ENCODE peak calls at places on chromosomes 16 and 17, in nine cellular contexts. O is naive B cell; N is CD8-positive, alpha-beta memory T cell; S is EL; A is mucosa of descending colon; L is mesothelial cell of epicardium; U is cardiac fibroblast; J is COR-L47; Y is left kidney. T is an unnamed sample.

GRCh38 chr17:51734462-51734861 is 424.1 kb downstream of the CA10 start:
- DNase-seq in N (no peak), O (no peak), U (no peak), Y (no peak), J (no peak), S (no peak), L (no peak), A (no peak), T (peak; percentile 65)

GRCh38 chr17:349666-350065 is 2.9 kb downstream of the RPH3AL start:
- DNase-seq in N (no peak), S (no peak), A (no peak), U (no peak), J (no peak), Y (no peak), O (no peak), L (no peak), T (peak; percentile 28)

GRCh38 chr16:31216552-31217530 is at the start of gene PYDC1:
- DNase-seq in J (no peak), S (no peak), L (no peak), N (no peak), Y (peak; percentile 45), U (no peak), O (no peak), A (no peak), T (no peak)

GRCh38 chr17:38815576-38816193 is 9.4 kb downstream of the CWC25 start:
- DNase-seq in S (peak; percentile 72), A (no peak), O (no peak), Y (no peak), U (peak; percentile 85), N (no peak), J (no peak), L (no peak), T (no peak)

GRCh38 chr17:65559802-65560627 is 1.4 kb downstream of the AXIN2 start:
- DNase-seq in N (peak; percentile 17), Y (peak; percentile 90), O (peak; percentile 10), U (no peak), S (no peak), A (peak; percentile 69), J (peak; percentile 32), L (peak; percentile 78), T (peak; percentile 86)

GRCh38 chr17:54891176-54891821 is 9.4 kb upstream of the TOM1L1 start:
- DNase-seq in O (no peak), L (peak; percentile 39), U (peak; percentile 83), Y (peak; percentile 89), S (peak; percentile 70), A (no peak), J (peak; percentile 21), N (no peak), T (peak; percentile 75)

GRCh38 chr16:58096249-58096648 is 32.9 kb downstream of the CFAP20 start:
- DNase-seq in L (no peak), U (no peak), S (no peak), A (no peak), O (no peak), J (no peak), Y (no peak), N (no peak), T (no peak)

GRCh38 chr17:44132275-44132821 is 8.9 kb upstream of the HDAC5 start:
- DNase-seq in N (no peak), J (no peak), U (peak; percentile 19), A (no peak), Y (no peak), O (no peak), S (peak; percentile 60), L (no peak), T (peak; percentile 68)

GRCh38 chr17:77877674-77878355 is 80.7 kb upstream of the TNRC6C start:
- DNase-seq in Y (no peak), N (no peak), L (no peak), U (no peak), S (no peak), O (no peak), J (no peak), A (no peak), T (no peak)

GRCh38 chr16:57392694-57393093 is 11.9 kb upstream of the CCL17 start:
- DNase-seq in Y (no peak), U (no peak), O (no peak), S (no peak), L (no peak), A (no peak), J (no peak), N (no peak), T (no peak)

GRCh38 chr17:62696726-62697490 is 69.4 kb downstream of the MRC2 start:
- DNase-seq in Y (no peak), O (no peak), A (no peak), U (no peak), J (no peak), L (no peak), N (no peak), S (no peak), T (peak; percentile 63)

GRCh38 chr16:64629622-64630021 is 492.2 kb downstream of the CDH11 start:
- DNase-seq in L (no peak), Y (no peak), N (no peak), S (peak; percentile 45), O (no peak), J (no peak), A (no peak), U (peak; percentile 63), T (no peak)

GRCh38 chr16:3022697-3023414 is 886 bp downstream of the HCFC1R1 start:
- DNase-seq in L (no peak), Y (no peak), O (no peak), U (peak; percentile 85), N (no peak), J (no peak), A (no peak), S (peak; percentile 61), T (no peak)

GRCh38 chr16:18800674-18801196 is 614 bp downstream of the ARL6IP1 start:
- DNase-seq in S (no peak), Y (peak; percentile 61), J (no peak), O (no peak), U (peak; percentile 31), A (peak; percentile 51), N (no peak), L (no peak), T (peak; percentile 68)

GRCh38 chr17:12068946-12069345 is 48.3 kb downstream of the MAP2K4 start:
- DNase-seq in U (no peak), J (no peak), L (no peak), Y (no peak), N (no peak), S (no peak), A (no peak), O (no peak), T (no peak)